ENCODE peak calls at places on chromosomes 13 and 19, in five cellular contexts. X is GM12865, G is GM06990, T is mucosa of descending colon, Q is fibroblast of the aortic adventitia. F is an unnamed sample.

GRCh38 chr13:95644611-95645052 is at the start of gene DZIP1:
- DNase-seq in X (peak; percentile 74), G (peak; percentile 41), T (peak; percentile 56), Q (peak; percentile 85), F (peak; percentile 60)

GRCh38 chr19:13262450-13262849 is 112.2 kb downstream of the IER2 start:
- DNase-seq in X (peak; percentile 72), G (no peak), T (no peak), Q (peak; percentile 74), F (peak; percentile 70)

GRCh38 chr19:29622191-29623070 is 16.3 kb downstream of the POP4 start:
- DNase-seq in X (peak; percentile 55), G (no peak), T (no peak), Q (no peak), F (no peak)

GRCh38 chr19:52231154-52231565 is 38.2 kb upstream of the ZNF766 start:
- DNase-seq in X (no peak), G (no peak), T (no peak), Q (peak; percentile 20), F (no peak)

GRCh38 chr13:114077121-114077937 is 55.1 kb downstream of the RASA3 start:
- DNase-seq in X (no peak), G (no peak), T (no peak), Q (no peak), F (no peak)

GRCh38 chr13:62643007-62643483 is 1227.4 kb upstream of the PCDH20 start:
- DNase-seq in X (peak; percentile 39), G (no peak), T (no peak), Q (no peak), F (no peak)

GRCh38 chr19:16315825-16316505 is 8.7 kb upstream of the KLF2 start:
- DNase-seq in X (no peak), G (no peak), T (no peak), Q (peak; percentile 100), F (no peak)

GRCh38 chr19:51600940-51601575 is 29.1 kb downstream of the SIGLEC5 start:
- DNase-seq in X (peak; percentile 82), G (peak; percentile 48), T (no peak), Q (no peak), F (peak; percentile 53)

GRCh38 chr13:76600086-76600485 is 286.1 kb downstream of the KCTD12 start:
- DNase-seq in X (no peak), G (no peak), T (no peak), Q (peak; percentile 29), F (no peak)

GRCh38 chr19:16379521-16380313 is 55.1 kb downstream of the KLF2 start:
- DNase-seq in X (no peak), G (no peak), T (peak; percentile 18), Q (no peak), F (no peak)

GRCh38 chr13:51772105-51772455 is 31.9 kb downstream of the DHRS12 start:
- DNase-seq in X (no peak), G (no peak), T (no peak), Q (no peak), F (no peak)
- TF ChIP-seq CTCF in X (no peak), G (no peak), T (no peak), Q (no peak), F (no peak)

GRCh38 chr19:58248886-58249285 is 20.2 kb downstream of the ZNF544 start:
- DNase-seq in X (no peak), G (no peak), T (no peak), Q (no peak), F (no peak)
- TF ChIP-seq CTCF in X (no peak), G (no peak), T (no peak), Q (no peak), F (no peak)

DNA sequence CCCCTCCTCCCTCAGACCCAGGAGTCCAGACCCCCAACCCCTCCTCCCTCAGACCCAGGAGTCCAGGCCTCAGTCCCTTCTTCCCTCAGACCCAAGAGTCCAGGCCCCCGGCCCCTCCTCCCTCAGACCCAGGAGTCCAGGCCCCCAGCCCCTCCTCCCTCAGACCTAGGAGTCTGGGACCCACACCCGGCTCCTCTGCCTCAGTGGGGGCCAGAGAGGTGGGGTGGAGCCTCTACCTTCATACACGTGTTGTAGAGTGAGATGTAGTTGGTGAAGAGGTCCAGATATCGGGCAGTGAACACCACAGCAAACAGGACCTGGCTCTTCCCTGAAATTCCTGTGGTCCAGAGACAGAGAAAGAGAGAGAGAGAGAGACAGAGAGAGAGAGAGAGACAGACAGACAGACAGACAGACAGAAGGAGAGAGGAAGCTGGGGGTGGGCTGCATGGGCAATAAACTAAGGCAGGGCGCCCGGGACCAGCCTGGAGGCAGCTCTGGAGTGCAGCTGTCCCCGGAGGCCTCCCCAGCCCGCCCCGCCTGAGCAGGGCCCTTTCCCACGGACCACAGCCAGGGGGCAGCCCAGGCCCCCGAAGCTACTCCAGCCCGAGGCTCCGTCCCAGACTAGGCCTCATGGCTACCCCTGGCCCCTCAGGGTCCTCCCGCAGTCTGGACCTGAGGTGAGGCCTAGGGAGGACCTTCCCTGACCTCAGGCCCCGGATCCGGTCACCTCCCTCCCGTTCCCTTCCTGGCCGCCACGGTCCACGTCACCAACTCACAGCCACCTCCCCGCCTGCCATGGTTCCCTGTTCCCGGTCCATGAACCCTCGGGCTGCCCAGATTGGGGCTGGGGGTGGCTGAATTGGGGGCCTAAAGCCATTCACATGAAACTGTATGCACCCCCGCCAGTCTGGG is 907 bp downstream of the KDELR1 start:
- DNase-seq in X (peak; percentile 77), G (peak; percentile 77), T (peak; percentile 82), Q (peak; percentile 51), F (peak; percentile 82)
- TF ChIP-seq CTCF in X (peak; percentile 57), G (peak; percentile 49), T (peak; percentile 51), Q (peak; percentile 83), F (peak; percentile 74)

DNA sequence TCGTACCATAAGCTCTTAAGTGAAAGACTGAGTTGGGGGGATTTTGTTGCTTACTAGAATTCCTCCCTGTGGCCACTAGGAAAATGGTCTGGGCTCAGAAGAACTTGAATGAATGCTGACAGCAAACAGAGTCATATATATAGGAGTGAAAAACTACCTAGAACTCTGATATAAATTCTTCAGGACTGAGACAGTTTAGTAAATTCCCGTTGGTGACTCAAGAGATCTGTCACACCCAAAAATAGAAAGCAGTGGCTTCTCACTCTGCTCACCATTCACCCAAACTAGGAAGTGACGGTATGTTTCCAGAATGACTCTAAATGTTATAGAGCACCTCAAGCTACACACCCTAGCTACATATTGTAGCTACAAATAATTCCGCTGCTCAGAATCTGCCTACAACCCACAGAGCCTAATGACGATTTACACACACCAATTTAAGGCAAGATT is 116.2 kb downstream of the TBC1D4 start:
- DNase-seq in X (peak; percentile 81), G (peak; percentile 66), T (no peak), Q (peak; percentile 63), F (peak; percentile 66)
- TF ChIP-seq CTCF in X (no peak), G (no peak), T (no peak), Q (peak; percentile 37), F (no peak)

DNA sequence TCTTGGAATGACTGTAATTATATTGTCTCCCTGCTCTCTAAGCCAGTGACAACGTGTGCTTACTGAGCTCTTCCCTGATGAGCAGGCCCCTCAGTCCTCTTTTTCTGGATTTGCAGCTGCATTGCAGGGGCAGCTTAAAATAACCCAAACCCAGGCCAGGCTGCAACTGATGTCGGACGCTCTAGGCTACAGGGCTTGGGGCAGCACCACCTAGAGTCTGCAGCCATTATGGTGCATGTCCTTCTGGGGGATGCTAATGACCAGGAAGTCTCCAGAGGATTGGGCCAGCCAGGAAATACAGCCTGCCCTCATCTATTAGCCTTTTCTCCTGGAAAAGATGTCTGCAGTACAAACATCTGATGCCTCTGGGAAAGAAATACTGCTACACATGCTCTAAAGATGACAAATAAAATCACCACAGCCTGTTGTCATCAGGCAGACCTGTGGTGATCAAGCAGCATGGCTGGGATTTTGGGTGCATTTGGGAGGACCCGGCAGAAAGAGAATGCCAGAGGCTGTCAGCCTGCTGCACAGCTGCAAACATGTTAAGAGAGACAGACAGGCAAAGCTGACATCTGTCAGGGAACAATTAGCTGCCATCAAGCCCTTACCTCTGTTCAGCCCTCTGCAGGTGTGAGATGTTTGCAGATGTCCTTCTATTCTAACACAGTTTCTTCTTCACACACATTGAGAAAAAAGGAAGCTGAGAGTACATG is 51.8 kb downstream of the CCDC70 start:
- DNase-seq in X (no peak), G (no peak), T (no peak), Q (no peak), F (no peak)
- TF ChIP-seq CTCF in X (no peak), G (no peak), T (no peak), Q (no peak), F (no peak)

DNA sequence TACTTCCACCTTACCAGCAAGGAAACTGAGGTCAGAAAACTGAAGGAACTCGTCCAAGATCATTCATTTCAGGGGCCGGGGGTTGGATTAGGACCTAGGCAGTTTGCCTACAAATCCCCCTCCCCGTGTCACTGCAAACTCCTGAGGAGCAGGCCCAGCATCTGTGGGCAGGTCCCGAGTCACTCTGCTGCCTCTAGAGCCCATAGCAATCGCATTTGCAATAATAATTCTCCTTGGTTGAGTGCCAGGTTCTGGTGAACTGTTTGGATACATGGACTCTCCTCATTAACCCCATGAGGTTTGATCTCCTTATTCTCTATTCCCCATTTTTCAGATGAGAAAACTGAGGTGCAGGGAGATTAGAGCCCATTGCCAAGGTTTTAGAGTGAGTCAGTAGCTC is 903 bp downstream of the PIN1 start:
- DNase-seq in X (peak; percentile 18), G (no peak), T (no peak), Q (peak; percentile 52), F (no peak)
- TF ChIP-seq CTCF in X (no peak), G (no peak), T (no peak), Q (peak; percentile 18), F (no peak)

GRCh38 chr19:8371011-8371804 is 7.3 kb downstream of the ANGPTL4 start:
- DNase-seq in X (no peak), G (no peak), T (no peak), Q (no peak), F (peak; percentile 18)
- TF ChIP-seq CTCF in X (no peak), G (no peak), T (no peak), Q (no peak), F (no peak)